ENCODE peak calls at places on chromosome 14, in seven cellular contexts. A is H1, S is fibroblast of mammary gland, I is AG04450, D is heart left ventricle, Z is AG04449, O is foreskin fibroblast. X is an unnamed sample.

GRCh38 chr14:103155013-103155412 is 31.8 kb downstream of the TNFAIP2 start:
- DNase-seq in Z (no peak), S (peak; percentile 79), I (no peak), O (peak; percentile 69), D (peak; percentile 81), A (no peak), X (no peak)

GRCh38 chr14:87745507-87746118 is 247.4 kb downstream of the GALC start:
- DNase-seq in Z (no peak), O (no peak), A (peak; percentile 17), D (no peak), I (no peak), S (peak; percentile 53), X (no peak)

GRCh38 chr14:104639889-104640548 is 35.4 kb upstream of the TMEM179 start:
- DNase-seq in I (no peak), O (peak; percentile 34), S (peak; percentile 38), D (peak; percentile 43), Z (no peak), A (peak; percentile 53), X (peak; percentile 97)

GRCh38 chr14:34324363-34324795 is 137.7 kb downstream of the SPTSSA start:
- DNase-seq in I (peak; percentile 16), S (peak; percentile 50), Z (no peak), D (no peak), O (peak; percentile 14), A (no peak), X (no peak)

GRCh38 chr14:65206448-65207096 is 104.3 kb upstream of the MAX start:
- DNase-seq in D (no peak), I (peak; percentile 58), O (peak; percentile 56), A (no peak), S (peak; percentile 83), Z (peak; percentile 37), X (no peak)

GRCh38 chr14:101840649-101841365 is 79.3 kb downstream of the PPP2R5C start:
- DNase-seq in D (no peak), O (no peak), Z (no peak), S (no peak), A (no peak), I (no peak), X (no peak)

GRCh38 chr14:68522510-68523325 is 270.1 kb downstream of the ZFP36L1 start:
- DNase-seq in A (no peak), O (no peak), S (peak; percentile 70), I (no peak), D (no peak), Z (peak; percentile 14), X (no peak)

GRCh38 chr14:39229222-39229543 is 4.5 kb upstream of the MIA2 start:
- DNase-seq in S (peak; percentile 53), I (no peak), Z (peak; percentile 7), A (no peak), O (peak; percentile 20), D (no peak), X (no peak)

GRCh38 chr14:59769586-59769985 is 101.0 kb downstream of the RTN1 start:
- DNase-seq in S (no peak), Z (no peak), A (no peak), D (no peak), I (no peak), O (no peak), X (no peak)

GRCh38 chr14:94593376-94593748 is 12.1 kb downstream of the SERPINA5 start:
- DNase-seq in D (no peak), A (no peak), I (no peak), O (no peak), Z (no peak), S (no peak), X (no peak)

GRCh38 chr14:57073986-57074385 is 194.7 kb downstream of the EXOC5 start:
- DNase-seq in Z (no peak), A (no peak), D (no peak), O (no peak), S (no peak), I (no peak), X (no peak)

GRCh38 chr14:28116716-28117115 is 649.9 kb upstream of the FOXG1 start:
- DNase-seq in S (no peak), O (no peak), A (no peak), I (no peak), Z (no peak), D (no peak), X (no peak)

DNA sequence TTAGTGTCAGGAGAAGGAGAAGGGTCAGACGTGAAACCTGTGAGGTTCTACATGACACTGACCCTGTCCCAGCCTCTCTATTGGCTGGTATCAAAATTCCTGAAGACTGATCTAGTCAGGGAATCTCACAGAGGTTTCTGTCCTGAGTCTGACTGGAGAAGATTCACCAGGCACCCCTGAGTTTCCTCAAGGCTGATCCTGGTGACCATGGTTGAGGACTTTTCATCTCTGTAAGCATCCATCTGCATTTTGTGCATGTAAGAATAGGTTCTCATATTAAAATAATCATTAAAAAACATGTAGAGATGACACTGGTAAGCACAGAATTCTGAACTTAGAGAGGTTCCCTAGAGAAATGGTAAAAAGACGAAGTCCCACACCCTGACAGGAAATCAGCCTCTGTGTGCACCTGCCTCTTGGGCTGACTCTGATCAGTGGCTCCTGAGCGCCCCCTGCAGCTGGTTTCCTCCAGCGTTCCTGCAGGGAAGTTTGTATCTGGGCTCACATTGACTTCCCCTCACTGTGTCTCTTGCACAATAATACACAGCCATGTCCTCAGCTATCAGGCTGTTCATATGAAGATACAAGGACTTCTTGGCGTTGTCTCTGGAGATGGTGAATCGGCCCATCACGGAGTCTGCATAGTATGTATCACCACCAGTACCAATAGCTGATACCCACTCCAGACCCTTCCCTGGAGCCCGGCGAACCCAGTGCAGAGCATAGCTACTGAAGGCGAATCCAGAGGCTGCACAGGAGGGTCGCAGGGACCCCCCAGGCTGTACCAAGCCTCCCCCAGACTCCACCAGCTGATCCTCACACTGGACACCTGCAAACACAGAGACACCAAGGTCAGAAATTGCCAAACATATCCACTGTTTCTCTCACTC is 991.9 kb downstream of the TMEM121 start:
- DNase-seq in S (no peak), O (no peak), Z (no peak), I (no peak), D (no peak), A (no peak), X (no peak)
- TF ChIP-seq CTCF in S (no peak), O (no peak), Z (no peak), I (no peak), D (peak; percentile 24), A (no peak), X (no peak)

GRCh38 chr14:36207500-36207899 is 31.0 kb upstream of the PTCSC3 start:
- DNase-seq in A (no peak), D (no peak), S (peak; percentile 22), Z (no peak), O (no peak), I (no peak), X (no peak)
- TF ChIP-seq CTCF in A (peak; percentile 48), D (peak; percentile 29), S (peak; percentile 44), Z (no peak), O (peak; percentile 14), I (peak; percentile 53), X (peak; percentile 34)

GRCh38 chr14:29462772-29463171 is 464.9 kb downstream of the PRKD1 start:
- DNase-seq in O (no peak), S (no peak), Z (no peak), D (no peak), I (no peak), A (no peak), X (no peak)

GRCh38 chr14:29465095-29465494 is 462.6 kb downstream of the PRKD1 start:
- DNase-seq in O (no peak), Z (no peak), D (no peak), A (no peak), I (no peak), S (no peak), X (no peak)

GRCh38 chr14:29461131-29461530 is 466.5 kb downstream of the PRKD1 start:
- DNase-seq in D (no peak), I (no peak), A (no peak), S (no peak), Z (no peak), O (peak; percentile 26), X (no peak)

GRCh38 chr14:29462271-29462670 is 465.4 kb downstream of the PRKD1 start:
- DNase-seq in D (no peak), Z (no peak), A (no peak), O (no peak), I (no peak), S (no peak), X (no peak)

GRCh38 chr14:29463727-29464370 is 463.8 kb downstream of the PRKD1 start:
- DNase-seq in O (no peak), I (no peak), D (no peak), Z (no peak), S (peak; percentile 45), A (no peak), X (no peak)
- TF ChIP-seq CTCF in O (no peak), I (no peak), D (no peak), Z (no peak), S (peak; percentile 31), A (no peak), X (peak; percentile 28)

DNA sequence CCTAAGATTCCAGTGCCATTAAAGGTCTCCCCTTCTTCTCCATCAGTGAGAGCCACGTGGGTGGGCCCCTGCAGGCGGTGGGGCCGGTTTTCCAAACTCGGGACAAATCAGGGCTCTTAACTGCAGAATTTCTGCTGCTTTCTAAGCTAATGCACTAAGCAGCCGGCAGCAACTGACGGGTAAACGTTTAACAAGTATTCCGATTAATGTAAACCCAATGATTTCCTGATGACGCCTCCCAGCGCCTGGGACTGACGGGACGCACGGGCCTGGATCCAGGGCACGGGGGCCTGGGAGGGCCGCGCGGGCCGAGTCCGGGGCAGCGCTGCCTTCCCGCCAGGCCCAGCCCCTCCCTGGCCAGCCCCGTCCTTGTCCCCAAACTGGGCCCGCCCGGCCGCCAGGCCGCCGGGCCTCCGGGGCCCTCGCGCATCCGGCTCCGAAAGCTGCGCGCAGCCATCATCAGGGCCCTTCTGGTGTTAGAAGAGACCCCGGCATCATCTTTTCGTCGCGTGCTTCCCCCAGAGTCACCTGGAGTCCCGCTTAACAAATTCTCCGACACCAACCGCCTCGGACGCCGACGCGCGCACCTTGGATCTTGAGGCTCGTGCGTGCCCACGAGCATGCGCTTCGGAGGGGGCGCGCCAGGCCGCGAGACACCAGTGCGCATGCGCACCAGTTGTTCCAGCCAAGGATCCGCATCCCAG is at the start of gene MLH3:
- DNase-seq in I (peak; percentile 42), A (peak; percentile 87), Z (no peak), D (peak; percentile 84), S (peak; percentile 72), O (peak; percentile 62), X (peak; percentile 63)
- TF ChIP-seq CTCF in I (no peak), A (no peak), Z (no peak), D (no peak), S (no peak), O (no peak), X (no peak)

GRCh38 chr14:92932448-92933395 is 9.8 kb downstream of the CHGA start:
- DNase-seq in O (no peak), A (no peak), D (no peak), S (no peak), I (no peak), Z (no peak), X (no peak)

GRCh38 chr14:92935446-92935845 is 12.5 kb downstream of the CHGA start:
- DNase-seq in I (no peak), S (no peak), O (no peak), A (no peak), D (no peak), Z (no peak), X (no peak)

GRCh38 chr14:92931681-92932447 is 8.9 kb downstream of the CHGA start:
- DNase-seq in O (no peak), D (no peak), I (no peak), A (no peak), S (no peak), Z (no peak), X (no peak)

GRCh38 chr14:92934196-92935085 is 11.5 kb downstream of the CHGA start:
- DNase-seq in S (no peak), O (no peak), I (no peak), D (no peak), Z (no peak), A (no peak), X (no peak)

GRCh38 chr14:92933481-92933880 is 10.5 kb downstream of the CHGA start:
- DNase-seq in S (no peak), D (no peak), Z (no peak), O (no peak), I (no peak), A (no peak), X (no peak)
- TF ChIP-seq CTCF in S (no peak), D (no peak), Z (no peak), O (no peak), I (no peak), A (no peak), X (no peak)

X was measured in D721Med.